ENCODE peak calls at places on chromosome 10, in five cellular contexts. N is brain microvascular endothelial cell; X is testis; L is PC-3; F is CD8-positive, alpha-beta memory T cell. U is an unnamed sample.

GRCh38 chr10:119203006-119203405 is 4.4 kb upstream of the GRK5 start:
- DNase-seq in L (peak; percentile 64), N (no peak), X (no peak), F (no peak), U (peak; percentile 72)

GRCh38 chr10:86840498-86840897 is 84.1 kb downstream of the BMPR1A start:
- DNase-seq in L (no peak), N (no peak), F (no peak), X (no peak), U (no peak)

GRCh38 chr10:92849576-92850090 is 1.3 kb downstream of the EXOC6 start:
- DNase-seq in N (no peak), F (no peak), L (no peak), X (no peak), U (no peak)

GRCh38 chr10:69503001-69503895 is 52.0 kb downstream of the TSPAN15 start:
- DNase-seq in F (no peak), X (peak; percentile 8), N (no peak), L (no peak), U (no peak)

GRCh38 chr10:33631991-33632390 is 297.5 kb upstream of the NRP1 start:
- DNase-seq in L (no peak), X (peak; percentile 17), F (no peak), N (no peak), U (peak; percentile 1)

GRCh38 chr10:120460776-120461175 is 3.7 kb downstream of the PLPP4 start:
- DNase-seq in L (peak; percentile 90), N (peak; percentile 93), X (no peak), F (no peak), U (no peak)

GRCh38 chr10:89442347-89442746 is 28.0 kb downstream of the IFIT5 start:
- DNase-seq in X (no peak), N (no peak), F (no peak), L (no peak), U (no peak)

GRCh38 chr10:116815641-116816415 is 33.5 kb upstream of the ENO4 start:
- DNase-seq in N (peak; percentile 42), F (no peak), X (no peak), L (peak; percentile 28), U (no peak)

GRCh38 chr10:124180044-124180745 is 86.8 kb upstream of the CHST15 start:
- DNase-seq in F (no peak), L (no peak), N (no peak), X (no peak), U (no peak)

GRCh38 chr10:88092975-88093374 is 229.6 kb downstream of the PTEN start:
- DNase-seq in F (peak; percentile 11), X (peak; percentile 50), L (no peak), N (no peak), U (peak; percentile 45)

GRCh38 chr10:33229944-33230267 is 104.6 kb downstream of the NRP1 start:
- DNase-seq in L (no peak), X (no peak), F (no peak), N (no peak), U (no peak)

GRCh38 chr10:84352251-84352842 is 24.0 kb downstream of the CCSER2 start:
- DNase-seq in N (peak; percentile 56), F (peak; percentile 52), X (peak; percentile 74), L (peak; percentile 67), U (peak; percentile 58)

GRCh38 chr10:6349846-6350245 is 147.1 kb downstream of the PFKFB3 start:
- DNase-seq in F (no peak), L (no peak), N (no peak), X (no peak), U (no peak)

GRCh38 chr10:6346621-6347020 is 143.9 kb downstream of the PFKFB3 start:
- DNase-seq in L (no peak), X (no peak), F (no peak), N (no peak), U (no peak)

GRCh38 chr10:6348091-6348862 is 145.5 kb downstream of the PFKFB3 start:
- DNase-seq in F (peak; percentile 62), L (no peak), X (peak; percentile 38), N (peak; percentile 1), U (no peak)

GRCh38 chr10:6345404-6345803 is 142.7 kb downstream of the PFKFB3 start:
- DNase-seq in X (no peak), F (no peak), L (no peak), N (no peak), U (no peak)

GRCh38 chr10:6347391-6347951 is 144.7 kb downstream of the PFKFB3 start:
- DNase-seq in L (no peak), X (peak; percentile 68), F (peak; percentile 34), N (no peak), U (no peak)
- H3K27ac ChIP-seq in L (no peak overlapping the region), X (no peak overlapping the region), F (peak overlapping the region; percentile 49), N (no peak overlapping the region), U (no peak overlapping the region)

DNA sequence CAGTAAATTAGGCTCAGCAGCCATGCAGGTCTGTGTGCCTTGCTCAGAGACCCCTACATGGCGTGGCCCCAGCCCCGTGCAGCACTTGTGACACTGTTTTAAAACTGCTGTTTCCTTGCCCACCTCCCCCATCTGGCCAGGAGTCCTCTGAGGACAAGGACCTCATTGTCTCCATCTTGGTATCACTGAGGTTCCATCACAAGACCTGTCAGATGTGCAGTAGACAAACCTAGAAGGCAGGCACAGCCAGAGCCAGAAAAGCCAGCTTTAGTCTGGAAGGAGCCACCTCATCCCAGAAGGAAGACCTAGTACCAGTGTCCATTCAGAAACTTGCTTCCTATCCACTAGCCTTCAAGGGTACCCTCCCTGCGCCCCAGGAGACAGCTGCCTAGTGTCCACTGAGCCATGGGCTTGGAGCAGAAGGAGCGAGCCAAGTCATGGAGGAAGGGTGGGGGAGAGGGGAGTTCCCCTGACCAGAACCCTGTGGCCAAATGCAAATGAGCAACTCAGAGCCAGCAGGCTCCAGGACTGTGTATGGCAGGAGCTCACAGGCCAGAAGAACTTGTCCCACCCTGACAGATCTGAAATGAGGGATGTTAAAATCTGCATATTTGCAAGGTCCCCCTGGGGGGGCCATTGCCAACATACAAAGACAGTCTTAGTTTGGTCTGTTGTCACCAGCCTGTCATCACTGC is 176.1 kb downstream of the SH3PXD2A start:
- DNase-seq in N (no peak), X (no peak), L (no peak), F (no peak), U (no peak)
- H3K4me3 ChIP-seq in N (no peak overlapping the region), X (no peak overlapping the region), L (no peak overlapping the region), F (no peak overlapping the region), U (no peak overlapping the region)

DNA sequence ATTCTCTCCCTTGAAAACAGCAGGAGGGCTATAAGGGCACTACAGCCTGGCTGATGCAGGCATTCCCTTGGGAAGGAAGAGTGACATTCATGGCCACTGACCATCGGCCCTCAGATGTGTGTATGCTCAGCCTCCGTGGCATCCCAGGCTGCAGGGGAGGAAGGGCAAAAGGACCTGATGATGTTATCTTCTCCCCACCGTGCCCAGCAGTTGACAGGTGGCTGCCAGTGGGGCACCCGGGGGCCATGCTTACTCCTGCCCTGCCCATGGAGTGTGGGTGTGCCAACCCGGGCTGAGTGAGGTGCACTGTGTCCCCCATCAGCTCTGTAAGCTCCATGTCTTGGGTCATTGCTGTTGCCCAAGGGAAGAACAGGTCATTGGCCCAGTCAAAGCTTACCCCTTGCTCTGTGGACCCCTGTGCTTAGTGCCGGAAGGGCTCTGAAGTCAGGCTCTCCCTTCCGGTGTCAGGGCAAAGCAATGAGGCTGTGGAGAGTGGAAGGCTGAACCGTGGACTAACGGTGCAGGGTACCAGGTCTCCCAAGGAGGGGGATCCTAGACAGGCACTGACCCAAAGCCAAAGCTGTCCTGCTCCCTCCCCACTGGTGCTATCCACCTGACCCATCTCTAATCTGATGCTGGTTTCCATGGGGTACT is 92.2 kb downstream of the CCDC3 start:
- DNase-seq in L (no peak), N (no peak), X (no peak), F (no peak), U (no peak)
- H3K27ac ChIP-seq in L (no peak overlapping the region), N (no peak overlapping the region), X (peak overlapping the region; percentile 19), F (no peak overlapping the region), U (no peak overlapping the region)

DNA sequence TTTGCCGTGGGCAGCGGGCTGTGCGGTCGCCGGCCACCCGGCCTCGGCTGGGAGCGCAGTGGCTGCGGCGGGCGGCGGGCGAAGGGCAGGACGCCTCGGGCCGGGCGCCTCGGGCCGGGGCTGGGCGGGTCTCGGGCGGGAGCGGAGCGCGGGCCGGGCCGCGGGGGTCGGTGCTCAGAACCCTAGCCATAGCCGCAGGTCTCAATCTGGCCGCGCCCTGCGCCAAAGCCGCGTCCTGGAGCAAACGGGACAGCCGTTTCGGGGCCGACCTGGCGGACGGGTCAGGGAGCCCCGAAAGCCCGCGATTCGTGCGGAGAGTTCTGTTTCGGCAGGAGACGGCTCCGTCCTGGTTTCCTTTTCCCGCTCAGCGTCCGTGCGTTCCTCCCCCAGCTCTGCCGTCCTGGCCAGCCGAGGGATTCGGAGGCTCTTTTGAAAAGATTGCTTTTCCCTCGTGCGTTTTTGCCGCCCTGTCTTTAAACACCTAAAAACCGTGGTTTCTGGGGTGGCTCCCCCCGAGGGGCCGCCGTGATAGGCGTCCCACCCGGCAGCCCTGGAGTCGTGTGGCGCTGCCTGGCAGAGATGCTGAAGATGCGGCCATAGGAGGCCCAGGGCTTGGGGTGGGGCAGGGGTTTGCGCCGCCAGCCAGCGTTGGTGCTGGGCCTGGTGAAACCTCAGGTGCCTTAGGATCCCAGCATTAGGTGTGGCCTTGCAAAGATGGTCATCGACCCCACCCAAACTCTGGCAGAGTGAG is 727 bp downstream of the RET start:
- DNase-seq in X (no peak), F (no peak), N (no peak), L (no peak), U (no peak)
- H3K4me3 ChIP-seq in X (peak overlapping the region; percentile 36), F (no peak overlapping the region), N (peak overlapping the region; percentile 22), L (peak overlapping the region; percentile 55), U (no peak overlapping the region)

GRCh38 chr10:112208981-112209380 is 25.4 kb upstream of the GPAM start:
- DNase-seq in L (no peak), N (no peak), X (no peak), F (no peak), U (no peak)
- H3K27ac ChIP-seq in L (no peak overlapping the region), N (no peak overlapping the region), X (no peak overlapping the region), F (no peak overlapping the region), U (no peak overlapping the region)